ENCODE peak calls at places on chromosomes 1 and 21, in five cellular contexts. One of them, this sample, is unnamed.

GRCh38 chr1:186008920-186009737 is 274.9 kb downstream of the HMCN1 start:
- DNase-seq in fibroblast of lung: peak; percentile 5
- DNase-seq in upper lobe of right lung: no peak
- DNase-seq in heart right ventricle: no peak
- DNase-seq in CD8-positive, alpha-beta T cell: no peak
- DNase-seq in this sample: no peak

GRCh38 chr1:177020861-177021589 is 143.5 kb downstream of the ASTN1 start:
- DNase-seq in fibroblast of lung: no peak
- DNase-seq in upper lobe of right lung: no peak
- DNase-seq in heart right ventricle: peak; percentile 49
- DNase-seq in CD8-positive, alpha-beta T cell: no peak
- DNase-seq in this sample: no peak

GRCh38 chr1:29210278-29211085 is 20.3 kb downstream of the MECR start:
- DNase-seq in fibroblast of lung: no peak
- DNase-seq in upper lobe of right lung: no peak
- DNase-seq in heart right ventricle: no peak
- DNase-seq in CD8-positive, alpha-beta T cell: no peak
- DNase-seq in this sample: no peak

GRCh38 chr1:197775282-197776262 is at the start of gene DENND1B:
- DNase-seq in fibroblast of lung: peak; percentile 52
- DNase-seq in upper lobe of right lung: peak; percentile 94
- DNase-seq in heart right ventricle: peak; percentile 60
- DNase-seq in CD8-positive, alpha-beta T cell: peak; percentile 84
- DNase-seq in this sample: peak; percentile 92

GRCh38 chr1:151156515-151156819 is at the start of gene TNFAIP8L2:
- DNase-seq in fibroblast of lung: no peak
- DNase-seq in upper lobe of right lung: peak; percentile 81
- DNase-seq in heart right ventricle: no peak
- DNase-seq in CD8-positive, alpha-beta T cell: peak; percentile 86
- DNase-seq in this sample: no peak

GRCh38 chr1:63946866-63947491 is 173.2 kb downstream of the ROR1 start:
- DNase-seq in fibroblast of lung: peak; percentile 50
- DNase-seq in upper lobe of right lung: no peak
- DNase-seq in heart right ventricle: peak; percentile 43
- DNase-seq in CD8-positive, alpha-beta T cell: no peak
- DNase-seq in this sample: peak; percentile 21

GRCh38 chr1:165647970-165648369 is 16.9 kb downstream of the MGST3 start:
- DNase-seq in fibroblast of lung: no peak
- DNase-seq in upper lobe of right lung: no peak
- DNase-seq in heart right ventricle: peak; percentile 30
- DNase-seq in CD8-positive, alpha-beta T cell: no peak
- DNase-seq in this sample: no peak

GRCh38 chr21:46082638-46083270 is 15.2 kb upstream of the COL6A2 start:
- DNase-seq in fibroblast of lung: no peak
- DNase-seq in upper lobe of right lung: peak; percentile 53
- DNase-seq in heart right ventricle: no peak
- DNase-seq in CD8-positive, alpha-beta T cell: peak; percentile 2
- DNase-seq in this sample: no peak

GRCh38 chr1:161738627-161739287 is 10.8 kb upstream of the DUSP12 start:
- DNase-seq in fibroblast of lung: peak; percentile 84
- DNase-seq in upper lobe of right lung: peak; percentile 75
- DNase-seq in heart right ventricle: peak; percentile 22
- DNase-seq in CD8-positive, alpha-beta T cell: peak; percentile 68
- DNase-seq in this sample: peak; percentile 57

GRCh38 chr1:94265931-94266330 is 28.5 kb upstream of the ARHGAP29 start:
- DNase-seq in fibroblast of lung: no peak
- DNase-seq in upper lobe of right lung: no peak
- DNase-seq in heart right ventricle: no peak
- DNase-seq in CD8-positive, alpha-beta T cell: no peak
- DNase-seq in this sample: no peak

GRCh38 chr1:32345289-32345827 is 9.3 kb upstream of the MARCKSL1 start:
- DNase-seq in fibroblast of lung: peak; percentile 56
- DNase-seq in upper lobe of right lung: no peak
- DNase-seq in heart right ventricle: no peak
- DNase-seq in CD8-positive, alpha-beta T cell: peak; percentile 41
- DNase-seq in this sample: no peak

GRCh38 chr1:214466759-214467585 is 84.4 kb downstream of the PTPN14 start:
- DNase-seq in fibroblast of lung: no peak
- DNase-seq in upper lobe of right lung: no peak
- DNase-seq in heart right ventricle: no peak
- DNase-seq in CD8-positive, alpha-beta T cell: no peak
- DNase-seq in this sample: no peak

GRCh38 chr1:101330427-101331130 is 93.8 kb downstream of the S1PR1 start:
- DNase-seq in fibroblast of lung: no peak
- DNase-seq in upper lobe of right lung: no peak
- DNase-seq in heart right ventricle: no peak
- DNase-seq in CD8-positive, alpha-beta T cell: no peak
- DNase-seq in this sample: no peak

GRCh38 chr1:32066489-32066873 is 6.3 kb upstream of the TMEM39B start:
- DNase-seq in fibroblast of lung: peak; percentile 77
- DNase-seq in upper lobe of right lung: no peak
- DNase-seq in heart right ventricle: peak; percentile 76
- DNase-seq in CD8-positive, alpha-beta T cell: peak; percentile 13
- DNase-seq in this sample: peak; percentile 80

GRCh38 chr1:160082926-160083325 is 1.6 kb downstream of the KCNJ9 start:
- DNase-seq in fibroblast of lung: no peak
- DNase-seq in upper lobe of right lung: peak; percentile 15
- DNase-seq in heart right ventricle: no peak
- DNase-seq in CD8-positive, alpha-beta T cell: no peak
- DNase-seq in this sample: no peak

GRCh38 chr1:112395261-112395831 is 668 bp upstream of the CTTNBP2NL start:
- DNase-seq in fibroblast of lung: no peak
- DNase-seq in upper lobe of right lung: no peak
- DNase-seq in heart right ventricle: no peak
- DNase-seq in CD8-positive, alpha-beta T cell: no peak
- DNase-seq in this sample: no peak

GRCh38 chr21:44933199-44933937 is 6.5 kb upstream of the SLX9 start:
- DNase-seq in fibroblast of lung: no peak
- DNase-seq in upper lobe of right lung: peak; percentile 35
- DNase-seq in heart right ventricle: no peak
- DNase-seq in CD8-positive, alpha-beta T cell: no peak
- DNase-seq in this sample: no peak

GRCh38 chr21:44933938-44934260 is 5.9 kb upstream of the SLX9 start:
- DNase-seq in fibroblast of lung: no peak
- DNase-seq in upper lobe of right lung: peak; percentile 52
- DNase-seq in heart right ventricle: no peak
- DNase-seq in CD8-positive, alpha-beta T cell: no peak
- DNase-seq in this sample: no peak

GRCh38 chr21:44931501-44932365 is 8.1 kb upstream of the SLX9 start:
- DNase-seq in fibroblast of lung: no peak
- DNase-seq in upper lobe of right lung: peak; percentile 65
- DNase-seq in heart right ventricle: no peak
- DNase-seq in CD8-positive, alpha-beta T cell: no peak
- DNase-seq in this sample: no peak

GRCh38 chr21:44931137-44931500 is 8.7 kb upstream of the SLX9 start:
- DNase-seq in fibroblast of lung: peak; percentile 45
- DNase-seq in upper lobe of right lung: peak; percentile 82
- DNase-seq in heart right ventricle: no peak
- DNase-seq in CD8-positive, alpha-beta T cell: peak; percentile 37
- DNase-seq in this sample: no peak

DNA sequence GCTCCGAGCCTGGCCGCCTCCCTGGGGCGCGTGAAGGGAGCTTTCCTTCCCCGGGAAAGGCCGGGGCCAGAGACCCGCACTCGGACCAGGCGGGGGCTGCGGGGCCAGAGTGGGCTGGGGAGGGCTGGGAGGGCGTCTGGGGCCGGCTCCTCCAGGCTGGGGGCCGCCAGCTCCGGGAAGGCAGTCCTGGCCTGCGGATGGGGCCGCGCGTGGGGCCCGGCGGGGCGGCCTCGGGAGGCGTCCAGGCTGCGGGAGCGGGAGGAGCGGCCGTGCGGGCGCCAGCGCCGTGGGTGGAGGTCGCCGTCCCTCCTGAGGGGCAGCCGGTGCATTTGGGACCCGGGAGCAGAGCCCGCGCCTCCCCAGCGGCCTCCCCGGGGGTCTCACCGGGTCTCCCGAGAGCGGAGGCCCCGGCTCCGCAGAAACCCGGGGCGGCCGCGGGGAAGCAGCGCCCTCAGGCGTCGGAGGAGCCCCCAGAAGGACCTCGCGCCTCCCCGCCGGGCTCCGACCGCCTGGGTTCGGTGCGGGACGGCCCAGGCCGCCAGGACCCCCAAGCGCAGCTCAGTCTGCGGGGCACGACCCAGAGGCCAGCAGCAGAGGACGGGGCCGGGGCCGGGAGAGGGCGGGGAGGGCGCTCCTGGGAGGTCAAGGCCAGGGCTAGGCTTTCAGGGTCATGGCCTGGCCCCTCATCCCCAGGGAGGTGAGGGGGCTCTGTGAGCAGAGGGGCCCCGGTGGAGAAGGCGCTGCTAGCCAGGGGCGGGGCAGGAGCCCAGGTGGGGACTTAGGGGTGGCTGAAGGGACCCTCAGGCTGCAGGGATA is 7.3 kb upstream of the SLX9 start:
- DNase-seq in fibroblast of lung: no peak
- DNase-seq in upper lobe of right lung: peak; percentile 81
- DNase-seq in heart right ventricle: no peak
- DNase-seq in CD8-positive, alpha-beta T cell: peak; percentile 79
- DNase-seq in this sample: no peak
- H3K4me1 ChIP-seq in fibroblast of lung: peaks cover 14% of the 10 kb centered on the region
- H3K4me1 ChIP-seq in upper lobe of right lung: peaks cover 31% of the 10 kb centered on the region
- H3K4me1 ChIP-seq in heart right ventricle: peaks cover 25% of the 10 kb centered on the region
- H3K4me1 ChIP-seq in CD8-positive, alpha-beta T cell: peaks cover 45% of the 10 kb centered on the region
- H3K4me1 ChIP-seq in this sample: peaks cover 24% of the 10 kb centered on the region

GRCh38 chr1:37475380-37476086 is 1.2 kb downstream of the ZC3H12A start:
- DNase-seq in fibroblast of lung: no peak
- DNase-seq in upper lobe of right lung: peak; percentile 66
- DNase-seq in heart right ventricle: no peak
- DNase-seq in CD8-positive, alpha-beta T cell: no peak
- DNase-seq in this sample: no peak

GRCh38 chr1:37473431-37474050 is 839 bp upstream of the ZC3H12A start:
- DNase-seq in fibroblast of lung: no peak
- DNase-seq in upper lobe of right lung: no peak
- DNase-seq in heart right ventricle: no peak
- DNase-seq in CD8-positive, alpha-beta T cell: peak; percentile 42
- DNase-seq in this sample: no peak

GRCh38 chr1:37474051-37474696 is at the start of gene ZC3H12A:
- DNase-seq in fibroblast of lung: peak; percentile 85
- DNase-seq in upper lobe of right lung: peak; percentile 97
- DNase-seq in heart right ventricle: peak; percentile 85
- DNase-seq in CD8-positive, alpha-beta T cell: peak; percentile 91
- DNase-seq in this sample: peak; percentile 72

GRCh38 chr1:37476087-37476452 is 1.7 kb downstream of the ZC3H12A start:
- DNase-seq in fibroblast of lung: no peak
- DNase-seq in upper lobe of right lung: no peak
- DNase-seq in heart right ventricle: no peak
- DNase-seq in CD8-positive, alpha-beta T cell: no peak
- DNase-seq in this sample: no peak

GRCh38 chr1:37474697-37475379 is 458 bp downstream of the ZC3H12A start:
- DNase-seq in fibroblast of lung: no peak
- DNase-seq in upper lobe of right lung: peak; percentile 76
- DNase-seq in heart right ventricle: no peak
- DNase-seq in CD8-positive, alpha-beta T cell: no peak
- DNase-seq in this sample: no peak
- H3K4me1 ChIP-seq in fibroblast of lung: peaks cover 52% of the 10 kb centered on the region
- H3K4me1 ChIP-seq in upper lobe of right lung: peaks cover 79% of the 10 kb centered on the region
- H3K4me1 ChIP-seq in heart right ventricle: peaks cover 82% of the 10 kb centered on the region
- H3K4me1 ChIP-seq in CD8-positive, alpha-beta T cell: peaks cover 47% of the 10 kb centered on the region
- H3K4me1 ChIP-seq in this sample: peaks cover 21% of the 10 kb centered on the region

DNA sequence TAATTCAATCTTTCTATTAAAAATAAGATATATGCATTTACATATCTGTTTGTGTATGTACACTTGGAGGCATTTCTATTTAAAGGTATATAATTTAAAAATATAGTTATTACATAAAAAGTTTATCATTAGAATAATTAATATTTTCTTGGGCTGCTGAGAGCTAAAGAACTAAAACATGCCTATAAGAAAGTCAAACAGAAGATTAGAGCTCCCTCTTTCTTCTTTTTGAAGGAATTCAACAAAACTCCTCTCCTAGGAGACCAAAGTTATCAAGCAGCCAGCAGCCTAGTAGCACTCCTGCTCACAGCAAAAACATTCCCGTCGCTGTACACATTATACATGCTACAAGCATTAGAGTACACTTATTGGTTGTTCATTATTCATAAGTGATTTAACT is 216.5 kb downstream of the VAV3 start:
- DNase-seq in fibroblast of lung: peak; percentile 46
- DNase-seq in upper lobe of right lung: no peak
- DNase-seq in heart right ventricle: no peak
- DNase-seq in CD8-positive, alpha-beta T cell: no peak
- DNase-seq in this sample: no peak
- H3K4me1 ChIP-seq in fibroblast of lung: no peaks in the 10 kb centered on the region
- H3K4me1 ChIP-seq in upper lobe of right lung: no peaks in the 10 kb centered on the region
- H3K4me1 ChIP-seq in heart right ventricle: no peaks in the 10 kb centered on the region
- H3K4me1 ChIP-seq in CD8-positive, alpha-beta T cell: no peaks in the 10 kb centered on the region
- H3K4me1 ChIP-seq in this sample: no peaks in the 10 kb centered on the region

GRCh38 chr1:8397511-8397910 is 79.6 kb downstream of the SLC45A1 start:
- DNase-seq in fibroblast of lung: no peak
- DNase-seq in upper lobe of right lung: no peak
- DNase-seq in heart right ventricle: no peak
- DNase-seq in CD8-positive, alpha-beta T cell: no peak
- DNase-seq in this sample: no peak
- H3K4me1 ChIP-seq in fibroblast of lung: peaks cover 37% of the 10 kb centered on the region
- H3K4me1 ChIP-seq in upper lobe of right lung: peaks cover 45% of the 10 kb centered on the region
- H3K4me1 ChIP-seq in heart right ventricle: peaks cover 81% of the 10 kb centered on the region
- H3K4me1 ChIP-seq in CD8-positive, alpha-beta T cell: peaks cover 41% of the 10 kb centered on the region
- H3K4me1 ChIP-seq in this sample: peaks cover 31% of the 10 kb centered on the region

DNA sequence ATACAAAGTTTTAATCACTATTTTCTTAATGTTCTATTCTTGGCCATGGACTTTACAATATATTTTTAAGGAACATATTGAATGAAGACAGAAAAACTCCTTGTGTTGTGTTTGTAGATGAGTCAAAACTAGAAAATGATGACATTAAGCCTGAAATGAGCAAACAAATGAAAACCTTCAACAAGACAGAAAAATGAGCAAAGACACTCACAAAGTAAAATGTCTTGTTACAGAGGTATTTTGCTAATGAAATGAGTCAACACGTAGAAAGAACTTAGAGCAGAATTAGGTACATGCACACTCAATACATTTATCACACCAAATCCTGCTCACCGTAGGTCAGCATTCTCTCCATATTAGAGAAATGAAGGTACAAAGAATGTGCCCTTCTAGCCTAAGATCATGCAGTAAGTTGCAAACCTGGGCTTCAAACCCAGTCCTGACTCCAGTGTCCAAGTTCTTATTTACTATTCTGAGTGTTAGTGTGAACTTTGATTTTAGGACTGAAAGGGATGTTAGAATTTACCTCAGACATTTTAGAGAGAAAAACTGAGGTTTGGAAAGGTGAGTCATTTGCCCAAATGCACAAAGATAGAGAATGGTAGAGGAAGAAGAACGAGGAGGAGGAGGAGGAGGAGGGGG is 133.9 kb upstream of the SGIP1 start:
- DNase-seq in fibroblast of lung: no peak
- DNase-seq in upper lobe of right lung: no peak
- DNase-seq in heart right ventricle: no peak
- DNase-seq in CD8-positive, alpha-beta T cell: no peak
- DNase-seq in this sample: no peak
- H3K4me1 ChIP-seq in fibroblast of lung: peaks cover 5% of the 10 kb centered on the region
- H3K4me1 ChIP-seq in upper lobe of right lung: peaks cover under 1% of the 10 kb centered on the region
- H3K4me1 ChIP-seq in heart right ventricle: peaks cover 40% of the 10 kb centered on the region
- H3K4me1 ChIP-seq in CD8-positive, alpha-beta T cell: no peaks in the 10 kb centered on the region
- H3K4me1 ChIP-seq in this sample: no peaks in the 10 kb centered on the region

This sample was measured in foreskin keratinocyte.